ENCODE peak calls at places on chromosome 4, in eight cellular contexts. F is thyroid gland, V is body of pancreas, Z is tibial nerve, A is A549, B is K562, U is lower leg skin, T is breast epithelium. O is an unnamed sample.

GRCh38 chr4:181569553-181569952 is 673.6 kb upstream of the TENM3 start:
- DNase-seq in F (no peak), V (no peak), Z (no peak), A (peak), B (no peak), U (no peak), T (no peak), O (no peak)

GRCh38 chr4:185424905-185425599 is 712 bp downstream of the UFSP2 start:
- DNase-seq in F (peak), V (no peak), Z (no peak), A (no peak), B (no peak), U (no peak), T (no peak), O (peak)

GRCh38 chr4:53963786-53964185 is 100.6 kb downstream of the CHIC2 start:
- DNase-seq in F (no peak), V (no peak), Z (no peak), A (no peak), B (no peak), U (no peak), T (no peak), O (no peak)

GRCh38 chr4:75142850-75143249 is 209.9 kb downstream of the PARM1 start:
- DNase-seq in F (no peak), V (no peak), Z (no peak), A (no peak), B (no peak), U (no peak), T (no peak), O (no peak)

GRCh38 chr4:110211770-110212061 is 13.3 kb upstream of the ELOVL6 start:
- DNase-seq in F (no peak), V (no peak), Z (no peak), A (no peak), B (no peak), U (no peak), T (no peak), O (no peak)

GRCh38 chr4:152454398-152455011 is 81.4 kb downstream of the FBXW7 start:
- DNase-seq in F (no peak), V (no peak), Z (no peak), A (peak), B (no peak), U (no peak), T (no peak), O (peak)

GRCh38 chr4:146640459-146641061 is 1.9 kb downstream of the POU4F2 start:
- DNase-seq in F (no peak), V (no peak), Z (no peak), A (no peak), B (no peak), U (no peak), T (no peak), O (no peak)

GRCh38 chr4:62948108-62948507 is 1461.1 kb downstream of the TECRL start:
- DNase-seq in F (no peak), V (no peak), Z (no peak), A (no peak), B (no peak), U (no peak), T (no peak), O (no peak)

GRCh38 chr4:36676139-36677050 is 395.0 kb downstream of the DTHD1 start:
- DNase-seq in F (no peak), V (no peak), Z (no peak), A (no peak), B (no peak), U (no peak), T (no peak), O (no peak)

GRCh38 chr4:185504098-185505047 is 30.9 kb downstream of the PDLIM3 start:
- DNase-seq in F (peak), V (peak), Z (peak), A (no peak), B (peak), U (no peak), T (no peak), O (no peak)

GRCh38 chr4:159070742-159071141 is 32.1 kb upstream of the RAPGEF2 start:
- DNase-seq in F (no peak), V (no peak), Z (peak), A (no peak), B (no peak), U (no peak), T (no peak), O (no peak)

GRCh38 chr4:46909078-46909477 is at the start of gene COX7B2:
- DNase-seq in F (no peak), V (no peak), Z (no peak), A (no peak), B (no peak), U (no peak), T (no peak), O (no peak)

DNA sequence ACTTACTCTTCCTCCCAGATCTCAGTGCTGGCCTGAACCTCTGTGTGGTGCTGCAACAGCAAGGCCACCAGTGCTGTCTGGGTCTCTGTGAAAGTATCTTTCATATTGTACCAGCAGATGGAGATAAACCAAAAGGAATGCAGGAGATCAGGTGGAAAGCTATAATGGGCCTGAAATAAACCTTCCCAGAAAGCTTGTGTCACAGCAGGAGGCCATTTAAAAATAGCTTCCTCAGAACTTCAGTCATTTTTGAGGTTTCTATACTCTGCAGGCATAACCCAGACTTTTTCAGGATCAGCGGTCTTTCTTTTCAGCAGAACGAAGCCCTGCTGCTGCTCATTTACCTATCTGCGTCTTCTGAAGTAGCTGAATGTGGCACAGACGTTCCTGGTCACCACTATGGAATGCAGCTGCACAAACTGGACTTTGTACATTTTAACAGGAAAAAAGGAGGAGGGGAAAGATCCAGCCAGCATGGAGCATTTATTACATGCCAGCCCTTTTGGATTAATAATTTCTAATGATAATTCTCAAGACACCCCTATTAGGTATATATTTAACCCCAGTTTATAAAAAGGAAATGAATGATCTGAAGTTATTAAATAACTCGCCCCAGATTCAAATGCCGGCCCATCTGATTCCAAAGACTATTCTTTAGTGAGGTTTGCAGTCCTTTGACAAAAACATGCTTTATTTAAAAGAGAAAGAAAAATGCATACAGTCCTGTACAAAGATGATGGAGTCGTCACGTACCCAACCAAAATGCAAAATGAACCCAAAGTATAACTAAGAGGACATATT is 119.7 kb downstream of the NFKB1 start:
- DNase-seq in F (peak), V (peak), Z (no peak), A (peak), B (peak), U (no peak), T (peak), O (peak)
- TF ChIP-seq POLR2A in F (no peak), V (peak), Z (no peak), A (no peak), B (no peak), U (no peak), T (no peak), O (no peak)

DNA sequence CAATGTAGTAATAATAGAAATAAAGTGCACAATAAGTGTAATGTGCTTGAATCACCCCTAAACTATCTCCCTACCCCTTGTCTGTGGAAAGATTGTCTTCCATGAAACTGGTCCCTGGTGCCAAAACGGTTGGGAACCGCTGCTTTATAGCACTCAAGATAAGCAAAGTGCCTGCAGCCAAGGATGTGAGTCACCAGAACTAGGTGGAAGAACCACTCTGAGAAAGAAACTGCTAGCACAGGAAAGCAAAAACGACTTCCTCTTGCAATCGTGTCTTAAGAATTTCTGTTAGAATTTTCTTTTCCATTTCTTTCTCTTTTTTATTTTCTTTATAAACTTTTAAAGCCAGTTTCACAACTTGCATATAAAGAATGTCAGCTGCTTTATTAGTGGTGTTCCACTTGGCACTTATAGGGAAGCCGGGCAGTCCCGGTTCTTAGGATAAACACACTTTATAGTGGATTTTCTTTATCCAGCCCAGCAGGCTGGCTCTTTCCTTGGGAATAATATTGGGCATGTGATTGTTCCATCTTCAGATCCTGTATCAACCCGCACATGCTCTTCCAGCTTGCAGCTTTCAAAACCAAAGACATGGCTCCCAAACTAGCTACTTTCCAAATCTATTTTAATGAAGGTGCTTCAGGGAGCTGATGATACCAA is 32.3 kb upstream of the CXCL8 start:
- DNase-seq in F (peak), V (peak), Z (no peak), A (peak), B (peak), U (no peak), T (no peak), O (peak)
- TF ChIP-seq POLR2A in F (no peak), V (no peak), Z (no peak), A (no peak), B (peak), U (no peak), T (no peak), O (no peak)

DNA sequence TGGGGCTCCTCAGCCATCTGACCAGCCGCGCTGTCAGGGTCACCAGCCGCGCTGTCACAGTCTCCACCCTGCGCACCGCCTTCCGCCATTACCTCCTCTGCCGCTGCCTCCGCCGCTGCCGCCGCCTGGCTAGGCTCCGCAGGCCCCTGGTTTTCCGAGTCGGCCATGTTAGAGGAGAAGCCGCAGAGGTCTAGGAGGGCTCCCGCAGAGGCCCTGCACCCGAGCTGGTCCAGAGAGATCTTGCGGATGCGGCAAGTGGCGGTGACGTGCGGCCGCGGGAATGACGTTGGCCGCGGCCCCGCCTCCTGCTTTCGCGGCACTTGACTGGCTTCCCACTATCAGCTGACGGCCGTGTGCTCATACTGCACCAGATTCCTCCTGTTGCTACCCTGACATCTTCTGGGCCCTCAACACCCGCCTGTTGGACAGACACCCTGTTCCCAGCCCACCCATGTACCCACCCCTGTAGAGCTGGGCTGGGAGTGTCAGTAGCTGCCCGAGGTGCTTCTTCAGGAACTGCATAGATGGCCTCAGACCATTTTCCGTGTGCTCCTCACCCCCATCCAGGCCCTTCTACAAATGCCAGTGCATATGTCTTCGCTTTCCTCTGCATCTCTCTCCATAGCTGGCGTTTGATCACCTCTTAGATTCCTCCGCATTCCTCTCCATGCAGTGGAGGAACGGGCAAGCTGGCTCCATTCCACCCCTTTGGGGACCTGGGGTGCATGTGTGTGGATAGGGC is at the start of gene NAP1L5:
- DNase-seq in F (peak), V (peak), Z (peak), A (peak), B (peak), U (peak), T (peak), O (peak)
- TF ChIP-seq POLR2A in F (no peak), V (peak), Z (peak), A (no peak), B (peak), U (no peak), T (peak), O (peak)

DNA sequence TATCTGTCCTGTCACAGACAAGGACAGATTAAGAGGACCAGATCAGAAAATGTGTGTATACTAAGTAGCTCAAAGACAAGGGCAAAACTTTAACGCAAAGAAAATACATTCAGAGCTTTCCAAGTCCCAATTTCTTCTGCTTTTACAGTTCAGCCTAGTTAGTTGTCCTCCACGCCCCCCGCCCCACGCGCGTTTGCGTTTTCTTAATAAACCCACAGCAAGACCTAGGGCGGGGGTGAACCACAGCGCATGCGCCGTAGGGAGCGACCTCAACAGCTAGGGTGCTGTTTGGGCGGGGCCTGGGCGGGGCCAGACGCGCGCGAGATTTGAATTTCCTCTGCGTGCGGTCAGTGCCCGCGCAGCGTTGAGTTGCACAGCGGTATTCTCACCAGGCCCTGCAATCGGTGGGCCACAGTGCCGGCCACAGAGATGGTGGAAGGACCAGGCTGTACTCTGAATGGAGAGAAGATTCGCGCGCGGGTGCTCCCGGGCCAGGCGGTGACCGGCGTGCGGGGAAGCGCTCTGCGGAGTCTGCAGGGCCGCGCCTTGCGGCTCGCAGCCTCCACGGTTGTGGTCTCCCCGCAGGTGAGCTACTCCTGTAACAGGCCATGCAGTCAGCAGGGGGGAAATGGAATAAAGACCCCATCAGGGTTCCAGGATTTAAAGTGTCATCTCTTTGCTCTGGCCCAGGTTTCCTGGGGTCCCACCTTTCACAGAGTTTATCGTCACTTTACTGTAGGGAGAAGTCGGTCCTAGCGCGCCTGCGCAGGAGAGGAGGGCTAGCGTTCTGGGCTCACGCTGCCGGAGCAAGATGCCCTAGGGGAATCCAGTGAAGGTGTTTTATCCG is at the start of gene NEIL3:
- DNase-seq in F (peak), V (peak), Z (peak), A (peak), B (peak), U (peak), T (peak), O (peak)
- TF ChIP-seq POLR2A in F (no peak), V (no peak), Z (no peak), A (no peak), B (peak), U (no peak), T (no peak), O (peak)

GRCh38 chr4:95548738-95549245 is at the start of gene UNC5C:
- DNase-seq in F (peak), V (peak), Z (peak), A (peak), B (no peak), U (peak), T (peak), O (peak)
- TF ChIP-seq POLR2A in F (peak), V (no peak), Z (peak), A (no peak), B (no peak), U (no peak), T (peak), O (no peak)

GRCh38 chr4:10115657-10116624 is 658 bp downstream of the WDR1 start:
- DNase-seq in F (peak), V (peak), Z (no peak), A (peak), B (peak), U (peak), T (peak), O (peak)
- TF ChIP-seq POLR2A in F (no peak), V (no peak), Z (no peak), A (no peak), B (no peak), U (no peak), T (no peak), O (peak)

DNA sequence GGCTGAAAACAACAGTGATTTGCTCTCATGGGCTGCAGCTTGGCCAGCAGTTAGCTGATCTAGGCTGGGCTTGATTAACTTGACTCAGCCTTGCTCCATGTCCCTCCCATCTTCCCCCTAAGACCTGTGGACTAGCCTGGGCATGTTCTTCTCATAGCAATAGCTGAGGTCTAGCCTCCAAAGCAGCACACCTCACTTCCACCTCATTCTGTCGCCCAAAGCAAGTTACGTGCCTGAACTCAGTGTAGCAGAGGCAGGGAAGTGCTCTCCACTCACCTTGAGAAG is 62.2 kb downstream of the EVC start:
- DNase-seq in F (no peak), V (no peak), Z (no peak), A (no peak), B (no peak), U (peak), T (no peak), O (no peak)
- TF ChIP-seq POLR2A in F (no peak), V (no peak), Z (no peak), A (no peak), B (no peak), U (no peak), T (no peak), O (no peak)

GRCh38 chr4:3040447-3041191 is 33.7 kb downstream of the HTT-AS start:
- DNase-seq in F (no peak), V (no peak), Z (no peak), A (no peak), B (no peak), U (peak), T (no peak), O (no peak)
- TF ChIP-seq POLR2A in F (no peak), V (no peak), Z (no peak), A (no peak), B (no peak), U (no peak), T (no peak), O (no peak)

DNA sequence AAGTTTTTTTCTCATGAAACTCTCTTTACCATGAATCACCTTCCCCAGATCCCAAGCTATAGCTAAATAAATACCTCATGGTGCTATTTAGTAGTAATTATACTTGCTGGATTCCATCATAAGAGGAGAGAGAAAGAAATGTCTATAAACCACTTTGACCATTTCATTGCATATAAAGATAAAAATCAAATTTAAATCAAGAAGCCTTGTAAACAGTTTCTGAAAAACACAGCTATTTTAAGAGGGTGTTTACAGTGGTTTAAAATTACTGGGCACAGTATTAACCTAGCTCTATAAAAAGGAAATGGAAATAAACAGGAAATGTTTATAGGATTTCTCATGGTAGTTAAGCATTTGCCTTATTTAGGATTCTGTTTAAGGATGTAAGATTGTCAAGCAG is 637.9 kb downstream of the ADGRL3 start:
- DNase-seq in F (no peak), V (no peak), Z (no peak), A (no peak), B (no peak), U (no peak), T (no peak), O (no peak)
- TF ChIP-seq POLR2A in F (no peak), V (no peak), Z (no peak), A (no peak), B (no peak), U (no peak), T (no peak), O (no peak)